ENCODE peak calls at places on chromosomes 3 and 15, in nine cellular contexts. R is NB4, Q is stomach, S is heart left ventricle, C is sigmoid colon, O is endothelial cell of umbilical vein, M is spleen, Y is A549, L is adrenal gland. H is an unnamed sample.

GRCh38 chr3:46736006-46736872 is 18.6 kb upstream of the PRSS50 start:
- DNase-seq in R (no peak), Q (peak; percentile 3), S (no peak), C (no peak), O (no peak), M (peak; percentile 62), Y (no peak), L (no peak), H (peak; percentile 81)

GRCh38 chr3:144770813-144771400 is 799.3 kb downstream of the DIPK2A start:
- DNase-seq in R (peak; percentile 24), Q (no peak), S (no peak), C (no peak), O (peak; percentile 93), M (no peak), Y (peak; percentile 33), L (no peak), H (no peak)

GRCh38 chr15:82543155-82543554 is 2.9 kb upstream of the RPS17 start:
- DNase-seq in R (peak; percentile 84), Q (no peak), S (no peak), C (no peak), O (no peak), M (no peak), Y (no peak), L (no peak), H (no peak)

GRCh38 chr15:29670266-29670665 is 152.0 kb downstream of the TJP1 start:
- DNase-seq in R (no peak), Q (no peak), S (no peak), C (no peak), O (no peak), M (no peak), Y (peak; percentile 45), L (no peak), H (no peak)

GRCh38 chr3:134666466-134666865 is 15.6 kb upstream of the KY start:
- DNase-seq in R (peak; percentile 28), Q (no peak), S (no peak), C (no peak), O (no peak), M (no peak), Y (no peak), L (peak; percentile 81), H (peak; percentile 78)

GRCh38 chr15:31304074-31304648 is 22.5 kb upstream of the KLF13 start:
- DNase-seq in R (no peak), Q (no peak), S (no peak), C (peak; percentile 60), O (no peak), M (peak; percentile 72), Y (no peak), L (peak; percentile 5), H (peak; percentile 85)

GRCh38 chr3:177554900-177555759 is 357.8 kb upstream of the TBL1XR1 start:
- DNase-seq in R (no peak), Q (no peak), S (no peak), C (no peak), O (no peak), M (no peak), Y (no peak), L (no peak), H (no peak)

GRCh38 chr15:59561547-59561946 is 50.0 kb upstream of the GCNT3 start:
- DNase-seq in R (no peak), Q (no peak), S (no peak), C (no peak), O (no peak), M (no peak), Y (no peak), L (no peak), H (no peak)

GRCh38 chr3:123623346-123623880 is 38.6 kb upstream of the HACD2 start:
- DNase-seq in R (no peak), Q (no peak), S (no peak), C (no peak), O (no peak), M (no peak), Y (no peak), L (no peak), H (no peak)

GRCh38 chr15:29126821-29127461 is 142.7 kb downstream of the NSMCE3 start:
- DNase-seq in R (peak; percentile 26), Q (no peak), S (peak; percentile 40), C (peak; percentile 58), O (no peak), M (peak; percentile 66), Y (peak; percentile 23), L (no peak), H (no peak)

GRCh38 chr3:152458725-152459515 is 190.2 kb downstream of the MBNL1 start:
- DNase-seq in R (peak; percentile 49), Q (no peak), S (no peak), C (no peak), O (no peak), M (no peak), Y (no peak), L (no peak), H (no peak)

GRCh38 chr3:78974181-78974770 is 793.5 kb downstream of the ROBO1 start:
- DNase-seq in R (no peak), Q (no peak), S (no peak), C (no peak), O (peak; percentile 40), M (no peak), Y (no peak), L (no peak), H (no peak)

GRCh38 chr15:94607176-94607654 is 375.9 kb downstream of the MCTP2 start:
- DNase-seq in R (peak; percentile 44), Q (no peak), S (peak; percentile 64), C (peak; percentile 83), O (peak; percentile 96), M (peak; percentile 76), Y (no peak), L (peak; percentile 25), H (peak; percentile 87)

GRCh38 chr15:33183334-33183733 is 11.2 kb downstream of the FMN1 start:
- DNase-seq in R (no peak), Q (no peak), S (no peak), C (no peak), O (no peak), M (no peak), Y (no peak), L (no peak), H (no peak)

GRCh38 chr3:45057557-45057956 is 31.5 kb downstream of the CLEC3B start:
- DNase-seq in R (no peak), Q (no peak), S (no peak), C (no peak), O (no peak), M (no peak), Y (no peak), L (no peak), H (no peak)

GRCh38 chr3:70000563-70001081 is 1.1 kb downstream of the SAMMSON start:
- DNase-seq in R (no peak), Q (no peak), S (no peak), C (no peak), O (no peak), M (no peak), Y (peak; percentile 19), L (no peak), H (no peak)

GRCh38 chr3:20015525-20015924 is 3.5 kb upstream of the PP2D1 start:
- DNase-seq in R (no peak), Q (no peak), S (no peak), C (no peak), O (no peak), M (no peak), Y (no peak), L (no peak), H (no peak)

GRCh38 chr3:117665311-117665710 is 955.7 kb downstream of the TUSC7 start:
- DNase-seq in R (no peak), Q (peak; percentile 70), S (no peak), C (no peak), O (no peak), M (no peak), Y (no peak), L (peak; percentile 43), H (no peak)

GRCh38 chr15:92714071-92714456 is 58.5 kb upstream of the FAM174B start:
- DNase-seq in R (peak; percentile 31), Q (no peak), S (no peak), C (no peak), O (peak; percentile 57), M (no peak), Y (peak; percentile 56), L (peak; percentile 28), H (peak; percentile 22)

DNA sequence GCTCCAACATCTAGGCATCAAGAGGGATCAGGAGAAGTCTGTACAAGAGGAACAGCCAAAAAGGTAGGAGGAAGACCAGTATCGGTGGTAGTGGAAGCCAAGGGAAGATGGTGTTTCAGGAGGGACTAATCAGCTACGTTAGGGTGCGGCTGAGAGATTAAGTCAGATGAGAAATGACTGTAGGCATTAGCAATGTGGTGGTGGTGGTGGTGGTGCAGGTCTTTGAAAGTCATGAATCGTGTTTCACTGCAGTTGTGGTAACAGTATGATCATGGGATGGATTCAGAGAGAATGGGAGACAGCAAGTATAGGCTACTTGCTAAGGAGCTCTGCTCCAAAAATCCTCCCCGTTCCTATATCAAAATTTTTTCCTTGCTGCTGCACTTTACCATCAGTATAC is 35.5 kb downstream of the ASTE1 start:
- DNase-seq in R (no peak), Q (no peak), S (no peak), C (no peak), O (no peak), M (no peak), Y (no peak), L (no peak), H (no peak)
- H3K4me3 ChIP-seq in R (no peak overlapping the region), Q (no peak overlapping the region), S (no peak overlapping the region), C (no peak overlapping the region), O (no peak overlapping the region), M (no peak overlapping the region), Y (no peak overlapping the region), L (no peak overlapping the region), H (no peak overlapping the region)

GRCh38 chr3:10855871-10856662 is 40.0 kb downstream of the SLC6A11 start:
- DNase-seq in R (peak; percentile 16), Q (no peak), S (no peak), C (no peak), O (no peak), M (no peak), Y (peak; percentile 17), L (no peak), H (no peak)
- TF ChIP-seq CTCF in R (no peak), Q (no peak), S (no peak), C (no peak), O (peak; percentile 31), M (no peak), Y (no peak), L (no peak), H (no peak)

DNA sequence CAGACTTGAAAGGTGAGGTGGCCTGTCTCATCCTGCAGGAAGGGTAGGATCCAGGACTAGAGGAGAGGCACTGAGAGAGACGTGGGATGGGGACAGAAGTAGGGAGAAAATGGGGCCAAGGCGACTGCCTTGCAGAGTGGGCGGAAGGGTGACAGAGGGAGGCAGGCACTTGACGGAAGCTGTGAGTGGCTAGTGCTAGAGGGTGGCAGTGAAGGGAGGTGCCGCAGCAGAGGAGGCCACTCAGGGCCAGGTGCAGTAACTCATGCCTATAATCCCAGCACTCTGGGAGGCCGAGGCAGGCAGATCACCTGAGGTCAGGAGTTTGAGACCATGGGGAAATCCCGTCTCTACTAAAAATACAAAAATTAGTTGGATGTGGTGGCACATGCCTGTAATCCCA is 7.3 kb downstream of the CCDC33 start:
- DNase-seq in R (no peak), Q (no peak), S (no peak), C (no peak), O (no peak), M (no peak), Y (no peak), L (peak; percentile 44), H (no peak)
- TF ChIP-seq POLR2A in R (no peak), Q (no peak), S (no peak), C (no peak), O (no peak), M (no peak), Y (no peak), L (no peak), H (no peak)

DNA sequence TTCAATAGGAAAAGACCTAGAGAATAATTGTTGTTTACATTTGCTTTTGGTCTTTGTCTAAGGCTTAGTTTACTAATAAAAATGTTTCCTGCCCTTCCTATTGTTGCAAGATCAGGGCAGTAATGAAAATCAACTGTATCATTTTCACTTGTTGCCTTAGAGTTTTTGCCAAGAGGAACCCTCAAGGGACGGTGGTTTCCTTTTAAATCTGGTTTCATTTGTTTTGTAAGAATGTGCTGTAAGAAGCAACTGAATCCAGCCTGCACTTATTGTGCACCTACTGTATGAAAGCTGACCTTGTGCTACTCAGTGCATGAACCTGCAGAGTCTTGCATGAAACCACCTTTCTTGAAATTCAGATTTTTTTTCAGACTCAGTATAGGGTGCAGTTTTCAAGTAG is 5.3 kb downstream of the IGF1R start:
- DNase-seq in R (peak; percentile 81), Q (no peak), S (no peak), C (no peak), O (no peak), M (no peak), Y (no peak), L (no peak), H (no peak)
- H3K4me3 ChIP-seq in R (no peak overlapping the region), Q (no peak overlapping the region), S (no peak overlapping the region), C (no peak overlapping the region), O (no peak overlapping the region), M (no peak overlapping the region), Y (no peak overlapping the region), L (no peak overlapping the region), H (no peak overlapping the region)

H was measured in lower leg skin.